ENCODE peak calls at places on chromosome 7, in four cellular contexts. C is stomach, X is endothelial cell of umbilical vein, S is Peyer's patch. G is an unnamed sample.

GRCh38 chr7:155333346-155334234 is 35.9 kb downstream of the INSIG1 start:
- DNase-seq in C (no peak), X (no peak), S (no peak), G (no peak)

GRCh38 chr7:7183061-7183832 is 903 bp downstream of the C1GALT1 start:
- DNase-seq in C (peak; percentile 78), X (peak; percentile 66), S (peak; percentile 51), G (peak; percentile 79)

GRCh38 chr7:138666385-138666784 is 34.8 kb downstream of the SVOPL start:
- DNase-seq in C (no peak), X (no peak), S (no peak), G (no peak)

GRCh38 chr7:111025013-111025412 is 65.9 kb upstream of the LRRN3 start:
- DNase-seq in C (no peak), X (no peak), S (no peak), G (no peak)

GRCh38 chr7:106425017-106425719 is 140.4 kb upstream of the NAMPT start:
- DNase-seq in C (peak; percentile 78), X (peak; percentile 86), S (no peak), G (peak; percentile 85)

GRCh38 chr7:143002106-143002505 is 24.8 kb downstream of the OR9A2 start:
- DNase-seq in C (no peak), X (peak; percentile 26), S (no peak), G (no peak)

GRCh38 chr7:154440656-154441055 is 388.5 kb downstream of the DPP6 start:
- DNase-seq in C (no peak), X (no peak), S (no peak), G (no peak)

GRCh38 chr7:82559203-82559805 is 115.7 kb upstream of the CACNA2D1 start:
- DNase-seq in C (peak; percentile 47), X (peak; percentile 23), S (no peak), G (no peak)

GRCh38 chr7:30276203-30276900 is 8.0 kb upstream of the ZNRF2 start:
- DNase-seq in C (peak; percentile 39), X (peak; percentile 69), S (peak; percentile 37), G (no peak)

GRCh38 chr7:27134392-27134791 is 3.8 kb upstream of the HOXA4 start:
- DNase-seq in C (no peak), X (peak; percentile 90), S (peak; percentile 14), G (no peak)

GRCh38 chr7:83782628-83783027 is 133.7 kb upstream of the SEMA3E start:
- DNase-seq in C (no peak), X (no peak), S (no peak), G (no peak)

GRCh38 chr7:10773430-10773829 is 200.2 kb upstream of the PHF14 start:
- DNase-seq in C (no peak), X (no peak), S (no peak), G (no peak)

GRCh38 chr7:2820508-2820934 is 23.6 kb downstream of the GNA12 start:
- DNase-seq in C (peak; percentile 58), X (peak; percentile 75), S (peak; percentile 24), G (peak; percentile 89)

GRCh38 chr7:45863715-45864114 is 9.2 kb downstream of the CCDC201 start:
- DNase-seq in C (no peak), X (no peak), S (no peak), G (no peak)

GRCh38 chr7:143380646-143381426 is at the start of gene ZYX:
- DNase-seq in C (peak; percentile 93), X (peak; percentile 94), S (peak; percentile 93), G (peak; percentile 98)

GRCh38 chr7:80298201-80298600 is 163.6 kb downstream of the GNAI1 start:
- DNase-seq in C (no peak), X (peak; percentile 32), S (no peak), G (no peak)

DNA sequence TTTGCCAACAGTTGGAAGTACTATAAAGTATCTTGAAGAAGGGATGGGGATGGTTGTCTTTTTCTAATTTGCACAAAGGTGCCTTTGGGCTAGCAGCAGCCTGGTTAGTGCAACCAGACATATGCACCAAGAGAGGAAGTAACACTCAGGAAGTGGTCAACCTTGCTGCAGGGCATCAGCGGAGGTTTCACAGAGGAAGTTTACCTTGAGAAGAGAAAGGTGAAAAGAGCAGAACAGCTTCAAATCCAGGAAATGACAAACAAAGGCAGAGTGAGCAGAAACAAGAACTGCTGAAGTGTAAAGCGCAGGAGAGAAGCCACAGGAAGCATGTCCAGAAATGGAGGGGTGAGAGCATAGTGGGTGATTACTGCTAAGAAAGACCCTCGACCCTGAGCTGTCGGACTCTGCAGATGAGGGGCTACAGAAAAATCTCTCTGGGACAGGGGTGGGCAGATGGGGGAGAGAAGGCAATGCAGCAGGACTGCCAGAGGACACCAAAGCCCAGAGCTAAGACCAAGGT is 66.9 kb downstream of the STK17A start:
- DNase-seq in C (no peak), X (peak; percentile 62), S (peak; percentile 78), G (no peak)
- H3K27ac ChIP-seq in C (peak overlapping the region; percentile 91), X (peak overlapping the region; percentile 97), S (peak overlapping the region; percentile 82), G (peak overlapping the region; percentile 20)

GRCh38 chr7:123637203-123637602 is 18.5 kb upstream of the LMOD2 start:
- DNase-seq in C (no peak), X (no peak), S (no peak), G (no peak)
- TF ChIP-seq CTCF in C (no peak), X (no peak), S (no peak), G (no peak)

DNA sequence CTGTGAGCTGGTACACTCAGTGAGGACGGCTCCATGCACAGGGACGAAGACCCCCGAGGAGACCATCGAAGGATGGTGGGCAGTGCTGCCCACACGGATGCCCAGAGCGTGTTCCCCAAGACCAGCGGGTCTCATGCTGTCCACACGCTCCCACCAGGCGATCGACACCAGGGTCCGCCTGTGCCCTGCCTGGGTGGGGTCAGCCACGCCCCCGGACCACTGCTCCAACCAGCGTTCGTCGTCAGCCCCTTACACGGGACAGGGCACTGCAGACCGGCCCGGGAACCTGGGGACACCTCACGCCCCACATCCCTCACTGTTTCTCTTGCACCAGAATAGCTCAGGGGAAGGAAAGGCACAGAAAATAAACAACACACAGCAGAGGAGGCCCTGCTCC is 223.5 kb downstream of the DNAJB6 start:
- DNase-seq in C (no peak), X (no peak), S (no peak), G (no peak)
- TF ChIP-seq POLR2A in C (no peak), X (no peak), S (no peak), G (no peak)

GRCh38 chr7:37285701-37286475 is 162.8 kb downstream of the ELMO1 start:
- DNase-seq in C (no peak), X (peak; percentile 88), S (peak; percentile 42), G (no peak)

GRCh38 chr7:37284805-37285211 is 163.9 kb downstream of the ELMO1 start:
- DNase-seq in C (no peak), X (peak; percentile 80), S (peak; percentile 57), G (peak; percentile 73)

GRCh38 chr7:37289347-37289746 is 159.3 kb downstream of the ELMO1 start:
- DNase-seq in C (no peak), X (no peak), S (no peak), G (no peak)

GRCh38 chr7:37287093-37287492 is 161.6 kb downstream of the ELMO1 start:
- DNase-seq in C (no peak), X (peak; percentile 72), S (no peak), G (no peak)

DNA sequence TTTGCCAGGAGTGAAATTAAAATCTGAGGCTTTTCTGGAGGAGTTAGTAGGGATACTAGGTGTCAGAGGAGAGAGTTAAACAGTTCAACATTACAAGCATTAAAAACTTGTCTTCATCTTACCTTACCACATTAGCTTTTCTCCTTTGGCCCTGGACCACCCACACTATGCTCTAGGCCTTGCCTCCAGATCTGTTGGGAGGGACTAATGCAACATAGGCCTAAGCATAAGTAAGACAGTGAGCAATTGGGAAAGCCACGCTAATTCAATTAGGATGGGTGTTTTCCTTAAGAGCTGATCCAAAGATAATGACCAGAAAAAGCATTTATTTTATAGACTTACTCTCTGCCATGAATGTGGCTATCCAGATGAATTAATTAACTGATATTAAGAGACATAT is 158.9 kb downstream of the ELMO1 start:
- DNase-seq in C (no peak), X (no peak), S (no peak), G (no peak)
- H3K27ac ChIP-seq in C (no peak overlapping the region), X (no peak overlapping the region), S (no peak overlapping the region), G (no peak overlapping the region)

GRCh38 chr7:112970771-112971170 is 115.9 kb downstream of the GPR85 start:
- DNase-seq in C (no peak), X (no peak), S (no peak), G (no peak)
- TF ChIP-seq CTCF in C (no peak), X (peak; percentile 1), S (no peak), G (no peak)

GRCh38 chr7:101630591-101630990 is 1.5 kb upstream of the MYL10 start:
- DNase-seq in C (no peak), X (peak; percentile 53), S (no peak), G (no peak)
- TF ChIP-seq POLR2A in C (no peak), X (no peak), S (no peak), G (no peak)

GRCh38 chr7:150656047-150656446 is 23.9 kb upstream of the GIMAP6 start:
- DNase-seq in C (no peak), X (no peak), S (no peak), G (no peak)

GRCh38 chr7:150660939-150661613 is 24.4 kb upstream of the GIMAP2 start:
- DNase-seq in C (no peak), X (no peak), S (no peak), G (no peak)

GRCh38 chr7:150657526-150657925 is 25.3 kb upstream of the GIMAP6 start:
- DNase-seq in C (no peak), X (no peak), S (no peak), G (no peak)
- H3K27ac ChIP-seq in C (no peak overlapping the region), X (no peak overlapping the region), S (no peak overlapping the region), G (no peak overlapping the region)

G was measured in right lobe of liver.